ENCODE peak calls at places on chromosomes 1 and 21, in nine cellular contexts. U is PC-3, K is astrocyte, H is hepatocyte, J is Karpas-422, Q is GM23248, E is K562, B is neural progenitor cell, F is fibroblast of lung. S is an unnamed sample.

GRCh38 chr21:44898851-44899767 is 21.6 kb downstream of the ITGB2 start:
- DNase-seq in U (no peak), K (no peak), H (no peak), J (no peak), Q (no peak), E (no peak), B (no peak), F (no peak), S (no peak)

GRCh38 chr1:222618880-222619321 is 1.0 kb downstream of the MIA3 start:
- DNase-seq in U (peak; percentile 59), K (peak; percentile 23), H (peak; percentile 50), J (no peak), Q (peak; percentile 70), E (peak; percentile 40), B (peak; percentile 56), F (peak; percentile 48), S (no peak)

GRCh38 chr1:52119722-52120121 is 22.2 kb upstream of the ZFYVE9 start:
- DNase-seq in U (no peak), K (no peak), H (no peak), J (no peak), Q (no peak), E (no peak), B (peak; percentile 28), F (no peak), S (no peak)

GRCh38 chr1:39076127-39076798 is 50.1 kb downstream of the NDUFS5 start:
- DNase-seq in U (peak; percentile 41), K (peak; percentile 35), H (peak; percentile 44), J (no peak), Q (peak; percentile 68), E (peak; percentile 9), B (no peak), F (peak; percentile 62), S (no peak)

GRCh38 chr1:214439352-214440119 is 111.9 kb downstream of the PTPN14 start:
- DNase-seq in U (peak; percentile 81), K (peak; percentile 95), H (peak; percentile 83), J (peak; percentile 56), Q (no peak), E (no peak), B (no peak), F (peak; percentile 94), S (peak; percentile 58)

GRCh38 chr1:145740269-145740668 is 21.0 kb downstream of the CD160 start:
- DNase-seq in U (peak; percentile 93), K (peak; percentile 93), H (peak; percentile 45), J (no peak), Q (peak; percentile 46), E (no peak), B (no peak), F (peak; percentile 93), S (peak; percentile 88)

GRCh38 chr1:27137022-27137542 is 17.8 kb downstream of the SLC9A1 start:
- DNase-seq in U (no peak), K (no peak), H (no peak), J (peak; percentile 81), Q (peak; percentile 43), E (peak; percentile 63), B (no peak), F (no peak), S (no peak)

GRCh38 chr1:165168466-165168865 is 188.0 kb downstream of the LMX1A start:
- DNase-seq in U (no peak), K (no peak), H (peak; percentile 13), J (no peak), Q (no peak), E (no peak), B (no peak), F (no peak), S (no peak)

GRCh38 chr1:56313560-56313959 is 265.8 kb downstream of the PLPP3 start:
- DNase-seq in U (no peak), K (no peak), H (no peak), J (no peak), Q (no peak), E (no peak), B (no peak), F (no peak), S (no peak)

GRCh38 chr1:213057264-213058059 is 6.4 kb downstream of the RPS6KC1 start:
- DNase-seq in U (no peak), K (no peak), H (no peak), J (peak; percentile 27), Q (no peak), E (no peak), B (no peak), F (no peak), S (no peak)

GRCh38 chr1:202807926-202808757 is at the start of gene KDM5B:
- DNase-seq in U (peak; percentile 70), K (peak; percentile 62), H (peak; percentile 83), J (no peak), Q (peak; percentile 86), E (peak; percentile 87), B (peak; percentile 85), F (peak; percentile 78), S (peak; percentile 64)

GRCh38 chr1:177274687-177275211 is 104.0 kb downstream of the BRINP2 start:
- DNase-seq in U (peak; percentile 74), K (peak; percentile 83), H (no peak), J (no peak), Q (peak; percentile 79), E (no peak), B (no peak), F (peak; percentile 85), S (no peak)

GRCh38 chr1:22553991-22554522 is 9.2 kb upstream of the EPHA8 start:
- DNase-seq in U (no peak), K (no peak), H (no peak), J (no peak), Q (no peak), E (no peak), B (no peak), F (no peak), S (no peak)

DNA sequence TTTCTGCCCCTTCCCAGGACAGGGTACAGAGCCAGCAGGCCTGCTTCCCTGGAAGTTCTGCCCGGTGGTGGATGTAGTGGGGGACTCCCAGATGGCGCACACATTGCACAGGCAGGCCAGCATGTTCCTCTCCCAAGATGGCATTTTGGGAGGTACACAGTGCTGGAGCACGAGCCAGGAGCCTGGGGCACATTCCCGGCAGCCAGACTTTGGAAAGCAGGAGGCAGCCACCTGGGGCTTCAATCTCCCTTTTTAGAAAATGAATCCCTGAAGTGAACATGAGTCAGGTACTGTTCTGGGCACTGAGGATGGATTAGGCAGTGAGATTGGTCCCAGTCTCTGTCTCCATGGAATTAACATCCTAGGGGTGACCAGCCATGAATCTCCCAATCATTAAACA is 56.9 kb downstream of the RUNX1 start:
- DNase-seq in U (no peak), K (no peak), H (no peak), J (no peak), Q (no peak), E (no peak), B (no peak), F (no peak), S (no peak)
- H4K20me1 ChIP-seq in U (no peaks in the 10 kb centered on the region), K (no peaks in the 10 kb centered on the region), H (no peaks in the 10 kb centered on the region), J (peaks cover 37% of the 10 kb centered on the region), Q (no peaks in the 10 kb centered on the region), E (no peaks in the 10 kb centered on the region), B (no peaks in the 10 kb centered on the region), F (no peaks in the 10 kb centered on the region), S (no peaks in the 10 kb centered on the region)

GRCh38 chr1:77652970-77653516 is 29.4 kb downstream of the ZZZ3 start:
- DNase-seq in U (no peak), K (no peak), H (no peak), J (no peak), Q (no peak), E (no peak), B (no peak), F (no peak), S (no peak)

GRCh38 chr1:77659879-77660593 is 22.4 kb downstream of the ZZZ3 start:
- DNase-seq in U (no peak), K (no peak), H (no peak), J (no peak), Q (no peak), E (no peak), B (no peak), F (no peak), S (no peak)

GRCh38 chr1:77655431-77655974 is 27.0 kb downstream of the ZZZ3 start:
- DNase-seq in U (no peak), K (peak; percentile 6), H (peak; percentile 9), J (no peak), Q (no peak), E (no peak), B (no peak), F (peak; percentile 9), S (no peak)

GRCh38 chr1:77661696-77662095 is 20.8 kb downstream of the ZZZ3 start:
- DNase-seq in U (no peak), K (no peak), H (no peak), J (no peak), Q (no peak), E (no peak), B (no peak), F (no peak), S (no peak)

GRCh38 chr1:77658271-77658670 is 24.2 kb downstream of the ZZZ3 start:
- DNase-seq in U (no peak), K (no peak), H (no peak), J (no peak), Q (no peak), E (no peak), B (no peak), F (no peak), S (no peak)
- H4K20me1 ChIP-seq in U (peaks cover 18% of the 10 kb centered on the region), K (peaks cover 75% of the 10 kb centered on the region), H (peaks cover 28% of the 10 kb centered on the region), J (no peaks in the 10 kb centered on the region), Q (no peaks in the 10 kb centered on the region), E (no peaks in the 10 kb centered on the region), B (no peaks in the 10 kb centered on the region), F (peaks cover 2% of the 10 kb centered on the region), S (peaks cover 91% of the 10 kb centered on the region)

GRCh38 chr1:114505148-114505561 is 5.8 kb downstream of the TRIM33 start:
- DNase-seq in U (peak; percentile 13), K (no peak), H (peak; percentile 25), J (no peak), Q (no peak), E (no peak), B (no peak), F (no peak), S (no peak)
- H4K20me1 ChIP-seq in U (peaks cover 24% of the 10 kb centered on the region), K (peaks cover 82% of the 10 kb centered on the region), H (peaks cover 92% of the 10 kb centered on the region), J (peaks cover 29% of the 10 kb centered on the region), Q (peaks cover 9% of the 10 kb centered on the region), E (peaks cover 32% of the 10 kb centered on the region), B (peaks cover 90% of the 10 kb centered on the region), F (no peaks in the 10 kb centered on the region), S (peaks cover 75% of the 10 kb centered on the region)

GRCh38 chr21:35046223-35046690 is 2.8 kb downstream of the RUNX1 start:
- DNase-seq in U (no peak), K (no peak), H (no peak), J (no peak), Q (no peak), E (no peak), B (no peak), F (no peak), S (no peak)
- H4K20me1 ChIP-seq in U (no peaks in the 10 kb centered on the region), K (no peaks in the 10 kb centered on the region), H (no peaks in the 10 kb centered on the region), J (peaks cover 16% of the 10 kb centered on the region), Q (no peaks in the 10 kb centered on the region), E (no peaks in the 10 kb centered on the region), B (no peaks in the 10 kb centered on the region), F (no peaks in the 10 kb centered on the region), S (peaks cover 3% of the 10 kb centered on the region)

GRCh38 chr1:229631148-229631547 is 5.1 kb downstream of the URB2 start:
- DNase-seq in U (no peak), K (no peak), H (no peak), J (no peak), Q (no peak), E (no peak), B (no peak), F (no peak), S (no peak)
- H4K20me1 ChIP-seq in U (peaks cover 44% of the 10 kb centered on the region), K (peaks cover 59% of the 10 kb centered on the region), H (no peaks in the 10 kb centered on the region), J (peaks cover 14% of the 10 kb centered on the region), Q (no peaks in the 10 kb centered on the region), E (peaks cover 7% of the 10 kb centered on the region), B (peaks cover 21% of the 10 kb centered on the region), F (no peaks in the 10 kb centered on the region), S (peaks cover 11% of the 10 kb centered on the region)

GRCh38 chr1:23751050-23751814 is 8.0 kb downstream of the ELOA start:
- DNase-seq in U (peak; percentile 59), K (peak; percentile 18), H (peak; percentile 80), J (peak; percentile 86), Q (peak; percentile 81), E (peak; percentile 63), B (peak; percentile 66), F (peak; percentile 26), S (peak; percentile 20)
- H4K20me1 ChIP-seq in U (peaks cover 13% of the 10 kb centered on the region), K (peaks cover 86% of the 10 kb centered on the region), H (peaks cover 33% of the 10 kb centered on the region), J (peaks cover 23% of the 10 kb centered on the region), Q (peaks cover 17% of the 10 kb centered on the region), E (peaks cover 30% of the 10 kb centered on the region), B (peaks cover 33% of the 10 kb centered on the region), F (no peaks in the 10 kb centered on the region), S (peaks cover 8% of the 10 kb centered on the region)